ENCODE peak calls at places on chromosomes 11 and 22, in ten cellular contexts. D is activated T-helper 1 cell treated with Interleukin-2 at 50 U/mL for 16 hours; Z is M059J; A is activated CD8-positive, alpha-beta memory T cell treated with anti-CD3 and anti-CD28 coated beads for 1 hour; Q is aorta; X is astrocyte of the hippocampus; Y is SW480; F is NCI-H1092; K is lower lobe of right lung; R is HAP-1. L is an unnamed sample.

GRCh38 chr11:119728651-119729580 is at the start of gene NECTIN1:
- DNase-seq in R (peak), K (peak), A (peak), F (peak), Y (peak), Q (peak), D (peak), Z (peak), X (peak), L (peak)

GRCh38 chr11:64632237-64632636 is 41.2 kb downstream of the SLC22A12 start:
- DNase-seq in R (no peak), X (no peak), A (no peak), D (no peak), Q (no peak), K (no peak), Z (no peak), F (no peak), Y (no peak), L (no peak)

GRCh38 chr11:92035488-92035887 is 189.1 kb upstream of the FAT3 start:
- DNase-seq in A (no peak), Q (no peak), X (no peak), F (no peak), Y (peak), Z (peak), K (no peak), R (no peak), D (no peak), L (no peak)

GRCh38 chr11:2216400-2217064 is 44.9 kb upstream of the TH start:
- DNase-seq in K (no peak), X (no peak), A (no peak), Z (no peak), Q (peak), D (no peak), R (no peak), F (no peak), Y (no peak), L (no peak)

GRCh38 chr11:123580137-123580536 is 74.3 kb downstream of the SCN3B start:
- DNase-seq in K (no peak), F (no peak), X (no peak), A (no peak), Q (no peak), Z (no peak), R (no peak), Y (no peak), D (no peak), L (no peak)

GRCh38 chr11:75896843-75897419 is 81.9 kb downstream of the UVRAG start:
- DNase-seq in D (no peak), K (no peak), A (no peak), X (peak), Z (peak), F (peak), R (no peak), Y (peak), Q (no peak), L (peak)

GRCh38 chr11:132064987-132065620 is 694.7 kb downstream of the NTM start:
- DNase-seq in A (no peak), F (no peak), Z (peak), Y (peak), X (peak), D (no peak), K (no peak), Q (no peak), R (no peak), L (no peak)

GRCh38 chr22:46010177-46010867 is 33.4 kb upstream of the WNT7B start:
- DNase-seq in K (peak), F (no peak), Q (peak), A (no peak), Z (peak), D (no peak), R (no peak), X (peak), Y (no peak), L (no peak)

GRCh38 chr11:65853249-65853979 is 4.6 kb downstream of the CFL1 start:
- DNase-seq in D (no peak), A (no peak), X (peak), Y (no peak), F (no peak), R (no peak), K (no peak), Z (no peak), Q (peak), L (no peak)

GRCh38 chr11:19794161-19794560 is 81.5 kb downstream of the NAV2 start:
- DNase-seq in R (no peak), Q (no peak), K (no peak), A (no peak), X (no peak), Z (no peak), F (no peak), D (no peak), Y (no peak), L (no peak)

GRCh38 chr22:37263966-37264887 is 18.1 kb upstream of the CYTH4 start:
- DNase-seq in F (no peak), K (peak), A (no peak), X (no peak), Q (peak), D (no peak), Z (no peak), R (no peak), Y (no peak), L (no peak)

GRCh38 chr11:83156150-83156995 is 558 bp upstream of the PCF11 start:
- DNase-seq in F (peak), R (peak), A (no peak), K (peak), X (peak), D (peak), Q (peak), Y (peak), Z (peak), L (peak)

GRCh38 chr11:112958670-112959069 is 2.5 kb upstream of the NCAM1 start:
- DNase-seq in Q (no peak), X (peak), K (no peak), A (no peak), F (no peak), Y (peak), R (no peak), Z (peak), D (no peak), L (no peak)

GRCh38 chr22:44686873-44687600 is 15.0 kb upstream of the PRR5 start:
- DNase-seq in Z (no peak), R (no peak), K (no peak), A (no peak), Y (no peak), D (no peak), Q (no peak), F (no peak), X (peak), L (no peak)

GRCh38 chr11:121933694-121934093 is 182.3 kb downstream of the BLID start:
- DNase-seq in K (no peak), Q (no peak), R (no peak), F (no peak), A (no peak), Y (no peak), Z (no peak), D (no peak), X (no peak), L (no peak)